ENCODE peak calls at places on chromosomes 11 and 22, in ten cellular contexts. U, X, C, L, T, N, V, Q, Z and J are unnamed samples.

GRCh38 chr11:13567551-13567950 is 71.8 kb upstream of the PTH start:
- DNase-seq in C (no peak), L (no peak), U (no peak), Z (no peak), V (no peak), T (no peak), Q (no peak), X (no peak), N (no peak), J (no peak)

GRCh38 chr11:70674605-70675004 is 276.3 kb downstream of the CTTN start:
- DNase-seq in X (no peak), C (no peak), Z (no peak), T (no peak), V (no peak), L (no peak), Q (no peak), U (no peak), N (no peak), J (no peak)

GRCh38 chr22:28930357-28931007 is 47.1 kb downstream of the ZNRF3 start:
- DNase-seq in X (no peak), V (no peak), T (no peak), L (no peak), Q (peak; percentile 42), C (no peak), Z (no peak), U (no peak), N (no peak), J (no peak)

GRCh38 chr11:111502611-111503010 is 9.6 kb downstream of the BTG4 start:
- DNase-seq in U (no peak), Z (no peak), T (no peak), Q (no peak), C (no peak), N (no peak), X (no peak), V (no peak), L (no peak), J (no peak)

GRCh38 chr11:12657981-12658380 is 16.2 kb upstream of the TEAD1 start:
- DNase-seq in Q (no peak), C (no peak), V (no peak), L (no peak), T (no peak), Z (no peak), N (no peak), U (no peak), X (no peak), J (no peak)

GRCh38 chr22:25824828-25825474 is 83.0 kb downstream of the MYO18B start:
- DNase-seq in V (no peak), Z (no peak), X (no peak), T (no peak), Q (no peak), C (no peak), N (no peak), L (no peak), U (no peak), J (no peak)

GRCh38 chr11:83249972-83250593 is 36.1 kb downstream of the CCDC90B start:
- DNase-seq in X (no peak), C (no peak), L (no peak), Z (peak; percentile 70), V (no peak), U (no peak), T (no peak), Q (no peak), N (no peak), J (no peak)

GRCh38 chr22:48448821-48449220 is 1378.9 kb downstream of the BRD1 start:
- DNase-seq in L (peak; percentile 7), V (no peak), Q (no peak), C (no peak), U (no peak), X (no peak), Z (no peak), T (no peak), N (no peak), J (no peak)

GRCh38 chr11:94597896-94598295 is 30.7 kb downstream of the PIWIL4 start:
- DNase-seq in X (no peak), Z (peak; percentile 29), C (no peak), L (no peak), T (no peak), N (peak; percentile 45), V (no peak), Q (no peak), U (peak; percentile 16), J (no peak)

GRCh38 chr11:69202511-69203221 is 46.9 kb downstream of the SMIM38 start:
- DNase-seq in C (no peak), T (no peak), V (no peak), X (no peak), L (no peak), Q (peak; percentile 61), U (no peak), Z (no peak), N (no peak), J (no peak)

GRCh38 chr22:50696799-50697561 is 24.4 kb downstream of the SHANK3 start:
- DNase-seq in U (no peak), V (peak; percentile 31), L (no peak), C (no peak), Q (peak; percentile 45), Z (peak; percentile 8), N (no peak), X (peak; percentile 23), T (no peak), J (no peak)

GRCh38 chr11:113994077-113994954 is 19.4 kb downstream of the HTR3A start:
- DNase-seq in N (peak; percentile 36), L (peak; percentile 39), Q (no peak), U (peak; percentile 42), V (no peak), X (no peak), C (peak; percentile 18), Z (peak; percentile 43), T (peak; percentile 10), J (no peak)

GRCh38 chr11:128868851-128869671 is 2.0 kb upstream of the KCNJ1 start:
- DNase-seq in T (no peak), N (no peak), Z (no peak), V (no peak), U (no peak), Q (no peak), L (no peak), C (no peak), X (no peak), J (no peak)

GRCh38 chr11:72234514-72234830 is 9.5 kb downstream of the PHOX2A start:
- DNase-seq in C (no peak), T (no peak), Z (no peak), U (no peak), V (no peak), Q (peak; percentile 27), N (no peak), X (no peak), L (no peak), J (no peak)

GRCh38 chr11:15006139-15006759 is 34.1 kb upstream of the CALCA start:
- DNase-seq in L (no peak), T (no peak), Q (no peak), C (no peak), U (no peak), X (no peak), N (no peak), Z (peak; percentile 55), V (no peak), J (no peak)

DNA sequence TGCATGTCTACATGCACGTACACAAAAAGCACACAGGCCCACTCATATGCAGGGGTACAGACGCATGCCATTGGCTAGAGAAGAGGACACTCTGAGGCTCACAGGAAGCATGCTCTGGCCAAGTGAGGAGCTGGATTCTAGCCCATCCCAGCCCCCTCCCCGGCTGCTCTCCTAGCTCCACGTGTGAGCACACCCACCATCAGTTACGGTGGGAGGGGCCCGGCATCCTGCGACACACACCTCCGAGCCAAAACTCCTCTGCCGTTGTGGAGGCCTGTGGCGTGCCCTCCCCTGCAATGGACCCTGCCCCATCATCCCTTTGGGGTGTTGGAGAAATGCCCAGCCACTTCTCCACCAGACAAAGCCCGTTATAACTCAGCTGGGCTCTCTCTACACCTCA is 15.1 kb upstream of the IGSF9B start:
- DNase-seq in N (no peak), T (no peak), V (no peak), L (no peak), X (no peak), Q (no peak), C (no peak), U (no peak), Z (no peak), J (no peak)
- H3K4me3 ChIP-seq in N (no peak overlapping the region), T (no peak overlapping the region), V (no peak overlapping the region), L (no peak overlapping the region), X (no peak overlapping the region), Q (no peak overlapping the region), C (no peak overlapping the region), U (no peak overlapping the region), Z (no peak overlapping the region), J (no peak overlapping the region)

DNA sequence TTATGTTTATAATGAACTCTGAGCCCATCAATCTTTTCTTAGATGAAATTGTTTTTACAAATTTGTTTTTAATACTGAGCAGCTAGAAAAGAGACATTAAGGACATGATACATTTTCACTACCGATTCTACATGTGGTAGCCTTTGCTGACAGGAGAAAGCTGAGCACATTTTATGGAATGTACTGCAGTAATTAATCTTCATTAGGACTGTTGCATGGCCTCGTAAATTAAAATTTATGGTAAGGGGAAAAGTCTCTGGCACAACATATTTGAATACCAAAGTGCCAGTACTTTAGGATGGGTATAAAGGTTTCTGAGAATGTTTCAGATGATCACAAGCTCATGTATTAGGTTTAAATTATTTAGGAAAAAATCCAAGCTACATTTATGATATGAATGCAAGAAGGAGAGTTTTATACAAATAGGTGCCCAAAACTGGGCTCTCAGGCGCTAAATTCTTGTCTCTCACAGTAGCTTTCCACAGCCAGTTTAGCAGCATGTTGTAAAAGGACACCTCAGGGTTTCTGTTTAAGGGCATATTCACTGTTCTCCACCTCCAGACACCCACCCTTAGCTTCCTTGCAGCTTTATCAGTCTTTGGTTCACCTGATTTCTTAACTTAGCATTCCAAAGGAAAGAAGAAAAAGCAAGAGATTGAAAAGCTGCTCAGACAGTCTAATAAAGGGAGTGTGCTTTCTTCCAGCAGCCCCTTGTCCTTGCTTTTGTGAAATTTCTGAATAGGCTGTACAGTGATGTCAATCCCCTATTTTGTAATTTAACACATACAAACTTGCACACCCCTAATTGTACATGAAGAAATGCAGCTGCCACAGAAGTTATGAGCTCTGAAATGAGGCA is 261.9 kb downstream of the DDX10 start:
- DNase-seq in L (no peak), Q (no peak), U (no peak), N (no peak), V (no peak), C (no peak), Z (no peak), T (no peak), X (no peak), J (no peak)
- H3K4me1 ChIP-seq in L (no peaks in the 10 kb centered on the region), Q (no peaks in the 10 kb centered on the region), U (no peaks in the 10 kb centered on the region), N (no peaks in the 10 kb centered on the region), V (no peaks in the 10 kb centered on the region), C (no peaks in the 10 kb centered on the region), Z (peaks cover 39% of the 10 kb centered on the region), T (no peaks in the 10 kb centered on the region), X (peaks cover 9% of the 10 kb centered on the region), J (peaks cover 7% of the 10 kb centered on the region)

GRCh38 chr22:31926969-31927368 is 17.4 kb upstream of the YWHAH start:
- DNase-seq in U (no peak), C (no peak), L (no peak), X (no peak), Q (no peak), Z (no peak), T (no peak), V (no peak), N (no peak), J (no peak)
- TF ChIP-seq CTCF in U (no peak), C (no peak), L (no peak), X (no peak), Q (no peak), Z (no peak), T (no peak), V (no peak), N (no peak), J (no peak)

DNA sequence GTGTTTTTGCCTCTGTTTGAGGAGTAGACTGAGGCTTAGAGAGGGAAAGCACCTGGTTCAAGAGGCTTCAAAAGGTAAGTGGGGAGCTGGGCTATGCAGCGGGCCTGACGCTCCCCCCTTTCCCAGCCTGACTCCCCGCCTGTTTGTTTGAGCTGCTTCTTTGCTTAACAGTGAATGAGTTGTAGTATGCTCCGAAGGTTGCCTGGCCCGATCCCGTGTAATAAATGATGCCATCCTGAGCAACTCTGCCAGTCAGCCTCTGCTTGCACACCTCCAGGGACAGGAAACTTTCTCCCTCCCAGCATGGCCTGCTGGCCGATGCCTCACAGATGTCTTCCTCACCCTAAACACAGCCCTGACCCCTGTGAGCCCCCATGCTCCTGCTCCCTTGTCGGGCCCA is 45.5 kb upstream of the TTLL12 start:
- DNase-seq in X (no peak), Q (no peak), U (no peak), L (no peak), N (no peak), V (no peak), C (no peak), Z (no peak), T (no peak), J (no peak)
- H3K4me3 ChIP-seq in X (no peak overlapping the region), Q (no peak overlapping the region), U (no peak overlapping the region), L (no peak overlapping the region), N (no peak overlapping the region), V (no peak overlapping the region), C (no peak overlapping the region), Z (no peak overlapping the region), T (no peak overlapping the region), J (no peak overlapping the region)